ENCODE peak calls at places on chromosome 3, in five cellular contexts. R is Ammon's horn, K is GM12892, A is cerebellum, D is adrenal gland. C is an unnamed sample.

GRCh38 chr3:50264389-50264963 is 4.5 kb upstream of the SEMA3B start:
- DNase-seq in R (peak; percentile 91), K (no peak), A (peak; percentile 23), D (peak; percentile 87), C (peak; percentile 93)

GRCh38 chr3:172289583-172289982 is 158.7 kb downstream of the GHSR start:
- DNase-seq in R (peak; percentile 28), K (no peak), A (no peak), D (no peak), C (peak; percentile 38)

GRCh38 chr3:14461748-14462324 is 59.4 kb downstream of the SLC6A6 start:
- DNase-seq in R (peak; percentile 58), K (no peak), A (no peak), D (peak; percentile 50), C (no peak)

GRCh38 chr3:195853930-195854478 is 42.3 kb upstream of the MUC4 start:
- DNase-seq in R (no peak), K (no peak), A (no peak), D (no peak), C (peak; percentile 2)

GRCh38 chr3:188734395-188734794 is 437.4 kb upstream of the TPRG1 start:
- DNase-seq in R (peak; percentile 22), K (no peak), A (peak; percentile 17), D (peak; percentile 29), C (no peak)

GRCh38 chr3:171454026-171454425 is 6.2 kb downstream of the TNIK start:
- DNase-seq in R (no peak), K (no peak), A (no peak), D (no peak), C (no peak)

GRCh38 chr3:52221563-52222318 is 3.7 kb downstream of the TLR9 start:
- DNase-seq in R (no peak), K (no peak), A (no peak), D (no peak), C (peak; percentile 58)

GRCh38 chr3:39849992-39850706 is 40.7 kb downstream of the MYRIP start:
- DNase-seq in R (no peak), K (no peak), A (no peak), D (no peak), C (no peak)

GRCh38 chr3:52216585-52217408 is 8.6 kb downstream of the TLR9 start:
- DNase-seq in R (no peak), K (no peak), A (no peak), D (peak; percentile 91), C (peak; percentile 68)

GRCh38 chr3:4533489-4534443 is 40.6 kb downstream of the ITPR1 start:
- DNase-seq in R (peak; percentile 53), K (no peak), A (no peak), D (peak; percentile 39), C (no peak)